ENCODE peak calls at places on chromosomes 3 and 15, in four cellular contexts. One of them, this sample, is unnamed.

GRCh38 chr3:106534206-106534605 is 665.4 kb upstream of the CBLB start:
- DNase-seq in cardiac fibroblast: peak
- DNase-seq in bronchial epithelial cell: peak
- DNase-seq in NCI-H1092: no peak
- DNase-seq in this sample: no peak

GRCh38 chr3:56254835-56255234 is 213.4 kb downstream of the ERC2 start:
- DNase-seq in NCI-H1092: no peak
- DNase-seq in bronchial epithelial cell: peak
- DNase-seq in cardiac fibroblast: no peak
- DNase-seq in this sample: no peak

GRCh38 chr3:163056874-163057497 is 1560.4 kb downstream of the OTOL1 start:
- DNase-seq in bronchial epithelial cell: peak
- DNase-seq in NCI-H1092: peak
- DNase-seq in cardiac fibroblast: peak
- DNase-seq in this sample: no peak

GRCh38 chr3:77475545-77475944 is 435.6 kb downstream of the ROBO2 start:
- DNase-seq in cardiac fibroblast: no peak
- DNase-seq in NCI-H1092: no peak
- DNase-seq in bronchial epithelial cell: peak
- DNase-seq in this sample: no peak

GRCh38 chr3:133535971-133536634 is 37.4 kb upstream of the CDV3 start:
- DNase-seq in bronchial epithelial cell: peak
- DNase-seq in NCI-H1092: peak
- DNase-seq in cardiac fibroblast: peak
- DNase-seq in this sample: no peak

GRCh38 chr15:64251121-64251520 is 88.3 kb upstream of the PPIB start:
- DNase-seq in NCI-H1092: no peak
- DNase-seq in bronchial epithelial cell: no peak
- DNase-seq in cardiac fibroblast: no peak
- DNase-seq in this sample: no peak

GRCh38 chr3:109336272-109336957 is 931 bp downstream of the DPPA4 start:
- DNase-seq in NCI-H1092: no peak
- DNase-seq in cardiac fibroblast: peak
- DNase-seq in bronchial epithelial cell: no peak
- DNase-seq in this sample: no peak

GRCh38 chr3:10550705-10551104 is 45.3 kb upstream of the ATP2B2 start:
- DNase-seq in bronchial epithelial cell: no peak
- DNase-seq in NCI-H1092: no peak
- DNase-seq in cardiac fibroblast: no peak
- DNase-seq in this sample: no peak

GRCh38 chr3:128036119-128036518 is 16.1 kb upstream of the SEC61A1 start:
- DNase-seq in NCI-H1092: no peak
- DNase-seq in cardiac fibroblast: no peak
- DNase-seq in bronchial epithelial cell: no peak
- DNase-seq in this sample: no peak

GRCh38 chr3:155554777-155555445 is 190.0 kb downstream of the PLCH1 start:
- DNase-seq in bronchial epithelial cell: peak
- DNase-seq in cardiac fibroblast: no peak
- DNase-seq in NCI-H1092: no peak
- DNase-seq in this sample: no peak

GRCh38 chr3:38581774-38582173 is 67.7 kb downstream of the SCN5A start:
- DNase-seq in NCI-H1092: no peak
- DNase-seq in cardiac fibroblast: no peak
- DNase-seq in bronchial epithelial cell: no peak
- DNase-seq in this sample: no peak

GRCh38 chr3:156543043-156543555 is 11.8 kb downstream of the SSR3 start:
- DNase-seq in cardiac fibroblast: peak
- DNase-seq in NCI-H1092: no peak
- DNase-seq in bronchial epithelial cell: no peak
- DNase-seq in this sample: no peak

GRCh38 chr15:87755226-87755625 is 501.3 kb downstream of the NTRK3 start:
- DNase-seq in bronchial epithelial cell: no peak
- DNase-seq in NCI-H1092: no peak
- DNase-seq in cardiac fibroblast: peak
- DNase-seq in this sample: no peak

GRCh38 chr3:168693870-168694269 is 598.1 kb upstream of the GOLIM4 start:
- DNase-seq in bronchial epithelial cell: no peak
- DNase-seq in cardiac fibroblast: no peak
- DNase-seq in NCI-H1092: no peak
- DNase-seq in this sample: no peak

GRCh38 chr15:85298941-85299340 is 81.5 kb upstream of the AKAP13 start:
- DNase-seq in NCI-H1092: no peak
- DNase-seq in bronchial epithelial cell: no peak
- DNase-seq in cardiac fibroblast: no peak
- DNase-seq in this sample: no peak

GRCh38 chr3:122661633-122662032 is 19.0 kb upstream of the PARP14 start:
- DNase-seq in NCI-H1092: no peak
- DNase-seq in bronchial epithelial cell: no peak
- DNase-seq in cardiac fibroblast: no peak
- DNase-seq in this sample: no peak

GRCh38 chr3:170425491-170426239 is 7.0 kb downstream of the CLDN11 start:
- DNase-seq in bronchial epithelial cell: no peak
- DNase-seq in cardiac fibroblast: no peak
- DNase-seq in NCI-H1092: no peak
- DNase-seq in this sample: no peak

GRCh38 chr3:38297947-38298711 is 16.0 kb downstream of the SLC22A14 start:
- DNase-seq in NCI-H1092: no peak
- DNase-seq in bronchial epithelial cell: peak
- DNase-seq in cardiac fibroblast: peak
- DNase-seq in this sample: no peak

GRCh38 chr3:144018776-144019175 is 47.2 kb downstream of the DIPK2A start:
- DNase-seq in NCI-H1092: no peak
- DNase-seq in cardiac fibroblast: peak
- DNase-seq in bronchial epithelial cell: peak
- DNase-seq in this sample: no peak

GRCh38 chr3:42772670-42773408 is at the start of gene CCDC13:
- DNase-seq in bronchial epithelial cell: peak
- DNase-seq in cardiac fibroblast: peak
- DNase-seq in NCI-H1092: peak
- DNase-seq in this sample: peak

GRCh38 chr3:14877404-14877803 is 58.6 kb downstream of the FGD5 start:
- DNase-seq in NCI-H1092: no peak
- DNase-seq in bronchial epithelial cell: no peak
- DNase-seq in cardiac fibroblast: no peak
- DNase-seq in this sample: peak

GRCh38 chr3:184546252-184546651 is 15.3 kb upstream of the EPHB3 start:
- DNase-seq in NCI-H1092: no peak
- DNase-seq in cardiac fibroblast: no peak
- DNase-seq in bronchial epithelial cell: no peak
- DNase-seq in this sample: peak

GRCh38 chr3:37943126-37943525 is 47.5 kb upstream of the VILL start:
- DNase-seq in bronchial epithelial cell: no peak
- DNase-seq in NCI-H1092: no peak
- DNase-seq in cardiac fibroblast: no peak
- DNase-seq in this sample: no peak

This sample was measured in posterior vena cava.